ENCODE peak calls at places on chromosomes 1 and 21, in four cellular contexts. M, R, I and D are unnamed samples.
A peak's percentile ranks its signal among the peaks of the same experiment; 100 is the strongest.

GRCh38 chr21:42988234-42988965 is 14.0 kb downstream of the PKNOX1 start:
- DNase-seq in M (no peak), R (no peak), I (no peak), D (no peak)

GRCh38 chr1:66679140-66679539 is 73.1 kb upstream of the DYNLT5 start:
- DNase-seq in M (no peak), R (no peak), I (no peak), D (no peak)

GRCh38 chr1:28860332-28861073 is 48.5 kb downstream of the OPRD1 start:
- DNase-seq in M (no peak), R (no peak), I (no peak), D (peak; percentile 81)

GRCh38 chr1:51044834-51045233 is 57.2 kb upstream of the C1orf185 start:
- DNase-seq in M (peak; percentile 17), R (no peak), I (no peak), D (no peak)

GRCh38 chr1:115761601-115762302 is 6.8 kb downstream of the CASQ2 start:
- DNase-seq in M (no peak), R (no peak), I (no peak), D (no peak)

GRCh38 chr1:215418876-215419442 is 148.1 kb upstream of the KCTD3 start:
- DNase-seq in M (no peak), R (no peak), I (no peak), D (no peak)

GRCh38 chr1:111361761-111362160 is 65.8 kb downstream of the OVGP1 start:
- DNase-seq in M (no peak), R (no peak), I (no peak), D (no peak)

GRCh38 chr1:201370500-201370899 is 7.0 kb downstream of the TNNT2 start:
- DNase-seq in M (no peak), R (no peak), I (no peak), D (no peak)

GRCh38 chr1:38115682-38116187 is 69.1 kb upstream of the POU3F1 start:
- DNase-seq in M (no peak), R (no peak), I (no peak), D (no peak)

GRCh38 chr1:234716907-234717375 is 107.0 kb upstream of the IRF2BP2 start:
- DNase-seq in M (no peak), R (peak; percentile 81), I (no peak), D (no peak)

GRCh38 chr1:53326598-53327182 is 1.2 kb downstream of the LRP8 start:
- DNase-seq in M (no peak), R (no peak), I (no peak), D (peak; percentile 54)

GRCh38 chr1:21251773-21252471 is 38.3 kb downstream of the ECE1 start:
- DNase-seq in M (no peak), R (peak; percentile 91), I (no peak), D (no peak)

GRCh38 chr1:228104526-228105251 is 1.6 kb upstream of the C1orf35 start:
- DNase-seq in M (no peak), R (no peak), I (no peak), D (no peak)

GRCh38 chr1:244862354-244862698 is 2.0 kb downstream of the HNRNPU start:
- DNase-seq in M (no peak), R (no peak), I (no peak), D (no peak)

GRCh38 chr1:230277201-230277771 is 148.8 kb downstream of the PGBD5 start:
- DNase-seq in M (no peak), R (no peak), I (no peak), D (no peak)

GRCh38 chr1:183330335-183330734 is 87.8 kb downstream of the NMNAT2 start:
- DNase-seq in M (no peak), R (no peak), I (no peak), D (no peak)

GRCh38 chr1:203172184-203173115 is 3.2 kb downstream of the MYBPH start:
- DNase-seq in M (peak; percentile 85), R (peak; percentile 37), I (no peak), D (peak; percentile 91)

GRCh38 chr1:2132222-2133038 is 62.1 kb downstream of the FAAP20 start:
- DNase-seq in M (peak; percentile 80), R (peak; percentile 26), I (no peak), D (peak; percentile 47)

GRCh38 chr1:41502912-41503311 is 18.4 kb upstream of the EDN2 start:
- DNase-seq in M (no peak), R (no peak), I (no peak), D (no peak)

GRCh38 chr1:28646040-28646439 is 2.4 kb upstream of the RNU11 start:
- DNase-seq in M (no peak), R (peak; percentile 80), I (no peak), D (no peak)

GRCh38 chr1:163173121-163173520 is 29.6 kb downstream of the RGS5 start:
- DNase-seq in M (no peak), R (no peak), I (no peak), D (no peak)

GRCh38 chr1:112165375-112165774 is 175.9 kb upstream of the KCND3 start:
- DNase-seq in M (no peak), R (no peak), I (no peak), D (no peak)

GRCh38 chr1:59393211-59394180 is 96.6 kb downstream of the FGGY start:
- DNase-seq in M (peak; percentile 48), R (peak; percentile 50), I (no peak), D (peak; percentile 61)

GRCh38 chr1:175901076-175901475 is 157.7 kb upstream of the TNR start:
- DNase-seq in M (no peak), R (no peak), I (no peak), D (no peak)

GRCh38 chr1:110248746-110249145 is 38.6 kb downstream of the KCNC4 start:
- DNase-seq in M (no peak), R (no peak), I (no peak), D (no peak)

GRCh38 chr1:231626535-231626950 is at the start of gene DISC1:
- DNase-seq in M (peak; percentile 46), R (peak; percentile 80), I (no peak), D (peak; percentile 89)

GRCh38 chr1:170929835-170930554 is 5.3 kb upstream of the MROH9 start:
- DNase-seq in M (peak; percentile 49), R (peak; percentile 44), I (peak; percentile 11), D (peak; percentile 73)

GRCh38 chr21:23936224-23936623 is 1671.1 kb downstream of the MRPL39 start:
- DNase-seq in M (peak; percentile 19), R (no peak), I (no peak), D (peak; percentile 18)

GRCh38 chr1:210362526-210362925 is 33.8 kb downstream of the HHAT start:
- DNase-seq in M (no peak), R (no peak), I (no peak), D (no peak)

GRCh38 chr1:157176591-157177121 is 38.5 kb upstream of the ETV3 start:
- DNase-seq in M (no peak), R (no peak), I (peak; percentile 71), D (no peak)

GRCh38 chr1:106621853-106622252 is 434.6 kb upstream of the PRMT6 start:
- DNase-seq in M (no peak), R (no peak), I (no peak), D (no peak)

GRCh38 chr1:220655509-220655908 is 34.7 kb upstream of the C1orf115 start:
- DNase-seq in M (no peak), R (no peak), I (peak; percentile 9), D (no peak)

GRCh38 chr1:220655961-220656720 is 34.0 kb upstream of the C1orf115 start:
- DNase-seq in M (no peak), R (no peak), I (no peak), D (no peak)

GRCh38 chr1:220652995-220653394 is 37.2 kb upstream of the C1orf115 start:
- DNase-seq in M (no peak), R (no peak), I (no peak), D (no peak)
- TF ChIP-seq SP1 in M (no peak), R (no peak), I (no peak), D (no peak)

GRCh38 chr1:180366386-180367068 is 135.8 kb downstream of the ACBD6 start:
- DNase-seq in M (no peak), R (no peak), I (no peak), D (no peak)
- TF ChIP-seq FOXK2 in M (no peak), R (no peak), I (no peak), D (no peak)

DNA sequence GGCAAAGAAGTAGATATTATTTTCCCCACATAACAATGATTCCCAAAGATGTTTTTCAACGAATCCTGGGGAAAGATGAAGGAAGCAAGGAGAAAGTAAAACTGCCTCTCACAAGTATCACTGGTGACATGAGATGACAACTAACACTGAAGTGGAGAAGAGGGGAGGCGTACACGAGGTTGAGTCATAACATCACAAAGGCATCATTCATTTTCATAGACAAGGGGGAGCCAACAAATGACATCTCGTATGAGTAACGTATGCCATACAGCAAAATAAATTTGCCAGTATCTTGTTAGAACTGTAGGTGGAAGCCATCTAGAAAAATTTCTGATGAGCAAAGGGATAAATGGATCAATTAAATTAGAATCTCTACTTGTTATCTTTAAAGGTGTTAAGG is 56.6 kb downstream of the ATP1B1 start:
- DNase-seq in M (no peak), R (no peak), I (no peak), D (no peak)
- TF ChIP-seq SP1 in M (no peak), R (no peak), I (no peak), D (no peak)

GRCh38 chr1:19073311-19074186 is 117.1 kb upstream of the IFFO2 start:
- DNase-seq in M (no peak), R (no peak), I (no peak), D (no peak)
- TF ChIP-seq FOXK2 in M (no peak), R (no peak), I (no peak), D (no peak)

GRCh38 chr1:90613371-90613770 is 103.7 kb downstream of the BARHL2 start:
- DNase-seq in M (no peak), R (no peak), I (no peak), D (no peak)

GRCh38 chr1:90616395-90616794 is 100.7 kb downstream of the BARHL2 start:
- DNase-seq in M (peak; percentile 43), R (peak; percentile 14), I (no peak), D (peak; percentile 65)

GRCh38 chr1:90612033-90612432 is 105.1 kb downstream of the BARHL2 start:
- DNase-seq in M (no peak), R (no peak), I (no peak), D (no peak)

GRCh38 chr1:90614872-90615271 is 102.2 kb downstream of the BARHL2 start:
- DNase-seq in M (peak; percentile 9), R (no peak), I (no peak), D (peak; percentile 37)
- TF ChIP-seq SP1 in M (no peak), R (no peak), I (no peak), D (no peak)

GRCh38 chr1:32247983-32248889 is 1.2 kb downstream of the FAM167B start:
- DNase-seq in M (peak; percentile 90), R (peak; percentile 59), I (no peak), D (peak; percentile 99)
- TF ChIP-seq FOXK2 in M (no peak), R (no peak), I (no peak), D (no peak)